ENCODE peak calls at places on chromosomes 3 and 15, in ten cellular contexts. C is IMR-90, Z is body of pancreas, G is GM12878, J is ovary, M is transverse colon, L is A549, Y is endothelial cell of umbilical vein, H is NB4, F is uterus. P is an unnamed sample.

GRCh38 chr3:117322866-117323265 is 613.3 kb downstream of the TUSC7 start:
- DNase-seq in C (peak), J (no peak), H (peak), L (no peak), Z (no peak), M (no peak), Y (peak), G (no peak), F (no peak), P (no peak)

GRCh38 chr15:45611305-45611704 is 23.5 kb upstream of the SQOR start:
- DNase-seq in Y (peak), L (no peak), C (no peak), M (no peak), J (no peak), F (no peak), Z (no peak), G (no peak), H (peak), P (peak)

GRCh38 chr3:136546718-136547117 is 205.5 kb downstream of the STAG1 start:
- DNase-seq in F (no peak), Z (no peak), C (peak), J (no peak), Y (peak), L (no peak), H (peak), M (no peak), G (no peak), P (peak)

GRCh38 chr15:68655686-68656437 is 77.1 kb downstream of the CORO2B start:
- DNase-seq in H (no peak), J (no peak), F (no peak), C (no peak), Y (no peak), L (no peak), Z (no peak), G (no peak), M (no peak), P (no peak)

GRCh38 chr3:153163349-153164008 is 1.5 kb downstream of the RAP2B start:
- DNase-seq in M (no peak), C (peak), F (peak), Y (peak), G (no peak), H (peak), J (peak), L (no peak), Z (no peak), P (peak)

GRCh38 chr3:193016437-193016887 is 98.8 kb upstream of the MB21D2 start:
- DNase-seq in Y (no peak), M (no peak), Z (peak), G (no peak), L (no peak), J (no peak), F (peak), C (no peak), H (no peak), P (no peak)

GRCh38 chr15:94667109-94667508 is 435.7 kb downstream of the MCTP2 start:
- DNase-seq in L (no peak), Z (no peak), Y (no peak), J (no peak), F (no peak), M (no peak), G (no peak), C (no peak), H (no peak), P (no peak)

GRCh38 chr3:36221975-36222374 is 158.3 kb upstream of the STAC start:
- DNase-seq in G (no peak), F (no peak), J (no peak), Y (no peak), Z (no peak), C (no peak), L (no peak), H (no peak), M (no peak), P (no peak)

GRCh38 chr15:96585634-96586386 is 255.3 kb downstream of the NR2F2 start:
- DNase-seq in H (peak), M (no peak), J (no peak), Y (peak), F (no peak), C (peak), G (no peak), L (no peak), Z (no peak), P (no peak)

GRCh38 chr3:56321892-56322291 is 146.4 kb downstream of the ERC2 start:
- DNase-seq in L (no peak), Y (no peak), Z (no peak), G (no peak), H (no peak), M (no peak), C (no peak), F (no peak), J (no peak), P (no peak)

GRCh38 chr3:187944391-187945179 is 199.3 kb upstream of the BCL6 start:
- DNase-seq in J (no peak), G (no peak), L (no peak), M (no peak), C (no peak), Z (no peak), Y (no peak), H (no peak), F (no peak), P (no peak)

GRCh38 chr3:130316164-130316563 is 29.3 kb upstream of the COL6A5 start:
- DNase-seq in M (peak), G (no peak), C (peak), F (peak), Z (no peak), Y (no peak), L (no peak), H (no peak), J (no peak), P (no peak)

GRCh38 chr3:154422694-154423093 is 7.3 kb downstream of the GPR149 start:
- DNase-seq in L (no peak), G (no peak), Y (no peak), F (no peak), C (no peak), J (no peak), H (no peak), Z (no peak), M (no peak), P (no peak)
- TF ChIP-seq POLR2A in L (no peak), G (no peak), Y (no peak), F (no peak), C (no peak), J (no peak), H (no peak), Z (no peak), M (no peak), P (no peak)

DNA sequence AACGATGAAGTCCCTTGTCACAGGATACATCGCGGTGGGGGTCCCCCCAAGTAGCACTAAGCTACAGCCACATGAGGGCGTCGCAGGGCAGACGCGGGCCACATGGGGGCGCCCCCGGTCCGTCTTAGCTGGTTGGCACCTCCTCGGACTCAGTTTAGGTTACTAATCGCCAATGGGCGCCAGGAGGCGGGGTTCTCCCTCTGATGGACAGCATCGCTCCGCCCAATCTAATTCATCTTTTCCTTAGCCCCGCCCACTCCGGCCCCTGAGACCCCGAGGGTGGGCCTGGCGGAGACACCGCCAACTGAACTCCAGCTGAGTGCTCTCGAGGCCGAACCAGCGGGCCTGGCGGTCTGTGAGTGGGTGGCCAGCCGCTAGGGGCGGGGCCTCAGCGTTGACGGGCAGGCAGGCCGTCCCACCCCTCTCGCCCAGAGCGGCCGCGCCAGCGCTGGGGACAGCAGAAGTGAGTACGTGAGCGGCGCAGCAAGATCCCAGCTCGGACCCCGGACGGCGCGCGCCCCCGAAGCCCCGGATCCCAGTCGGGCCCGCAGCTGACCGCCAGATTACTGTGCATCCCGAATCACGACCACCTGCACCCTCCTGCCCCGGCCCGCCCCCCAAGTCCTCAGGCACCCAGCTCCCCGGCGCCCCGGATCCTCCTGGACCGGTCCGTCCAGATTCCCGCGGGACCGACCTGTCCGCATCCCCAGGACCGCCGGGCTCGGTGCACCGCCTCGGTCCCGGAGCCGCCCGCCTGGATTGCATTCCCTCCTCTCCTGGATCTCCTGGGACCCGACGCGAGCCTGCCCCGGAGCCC is at the start of gene EPHB3:
- DNase-seq in H (peak), C (peak), Y (peak), M (peak), L (peak), J (peak), G (peak), F (peak), Z (peak), P (peak)
- TF ChIP-seq POLR2A in H (no peak), C (peak), Y (no peak), M (peak), L (peak), J (peak), G (no peak), F (peak), Z (peak), P (no peak)

DNA sequence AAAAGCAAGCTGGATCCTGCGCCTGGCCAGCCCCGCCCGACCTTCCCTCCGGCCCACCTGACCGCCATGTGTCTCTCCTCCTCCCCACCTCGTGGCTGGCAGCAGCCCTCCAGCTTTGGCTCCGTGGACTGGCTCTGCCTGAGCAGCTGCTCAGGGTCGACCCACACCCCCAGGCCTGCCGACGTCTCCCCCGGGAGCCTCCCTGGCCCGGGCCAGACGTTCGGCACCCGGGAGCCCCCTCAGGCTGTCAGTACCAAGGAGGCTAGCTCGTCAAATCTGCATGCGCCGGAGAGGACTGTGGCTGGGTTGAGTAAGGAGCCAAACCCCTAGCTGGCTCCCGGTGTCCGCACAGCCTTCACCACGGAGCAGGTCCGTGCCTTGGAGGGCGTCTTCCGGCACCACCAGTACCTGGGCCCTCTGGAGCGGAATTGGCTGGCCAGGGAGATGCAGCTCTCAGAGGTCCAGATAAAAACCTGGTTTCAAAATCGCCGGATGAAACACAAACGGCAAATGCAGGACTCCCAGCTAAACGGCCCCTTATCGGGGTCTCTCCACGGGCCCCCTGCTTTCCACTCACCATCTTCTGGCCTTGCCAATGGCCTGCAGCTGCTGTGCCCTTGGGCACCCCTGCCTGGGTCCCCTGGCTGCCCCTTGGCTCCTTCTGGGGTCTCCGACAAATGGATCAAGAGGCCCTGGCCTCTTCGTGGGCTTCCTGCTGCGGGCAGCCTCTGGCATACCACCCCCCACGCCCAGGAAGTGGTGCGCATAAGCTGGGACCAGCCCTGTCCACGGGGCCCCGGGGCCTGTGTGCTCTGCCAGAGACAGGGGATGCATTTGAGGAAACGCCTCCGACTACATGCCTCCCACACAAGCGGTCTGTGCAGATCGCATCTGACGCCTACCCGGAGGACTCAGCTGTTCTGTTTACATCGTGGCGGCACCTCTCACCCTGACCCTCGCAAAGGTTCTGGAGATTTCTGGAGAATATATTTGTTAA is 345.0 kb downstream of the ZNF385D start:
- DNase-seq in Y (no peak), F (no peak), H (no peak), Z (no peak), M (no peak), C (no peak), G (no peak), J (no peak), L (no peak), P (no peak)
- TF ChIP-seq POLR2A in Y (no peak), F (no peak), H (no peak), Z (no peak), M (no peak), C (no peak), G (no peak), J (no peak), L (no peak), P (no peak)

GRCh38 chr3:45593708-45594601 is 596 bp upstream of the LIMD1 start:
- DNase-seq in Y (peak), H (peak), M (peak), G (no peak), J (peak), F (peak), Z (peak), L (peak), C (peak), P (peak)
- TF ChIP-seq POLR2A in Y (peak), H (no peak), M (peak), G (peak), J (no peak), F (peak), Z (peak), L (peak), C (peak), P (peak)

GRCh38 chr15:78914027-78914764 is 30.6 kb downstream of the CTSH start:
- DNase-seq in L (peak), F (peak), Y (no peak), Z (peak), H (peak), M (no peak), C (no peak), J (peak), G (no peak), P (no peak)
- TF ChIP-seq POLR2A in L (no peak), F (no peak), Y (no peak), Z (no peak), H (no peak), M (no peak), C (no peak), J (no peak), G (no peak), P (no peak)

DNA sequence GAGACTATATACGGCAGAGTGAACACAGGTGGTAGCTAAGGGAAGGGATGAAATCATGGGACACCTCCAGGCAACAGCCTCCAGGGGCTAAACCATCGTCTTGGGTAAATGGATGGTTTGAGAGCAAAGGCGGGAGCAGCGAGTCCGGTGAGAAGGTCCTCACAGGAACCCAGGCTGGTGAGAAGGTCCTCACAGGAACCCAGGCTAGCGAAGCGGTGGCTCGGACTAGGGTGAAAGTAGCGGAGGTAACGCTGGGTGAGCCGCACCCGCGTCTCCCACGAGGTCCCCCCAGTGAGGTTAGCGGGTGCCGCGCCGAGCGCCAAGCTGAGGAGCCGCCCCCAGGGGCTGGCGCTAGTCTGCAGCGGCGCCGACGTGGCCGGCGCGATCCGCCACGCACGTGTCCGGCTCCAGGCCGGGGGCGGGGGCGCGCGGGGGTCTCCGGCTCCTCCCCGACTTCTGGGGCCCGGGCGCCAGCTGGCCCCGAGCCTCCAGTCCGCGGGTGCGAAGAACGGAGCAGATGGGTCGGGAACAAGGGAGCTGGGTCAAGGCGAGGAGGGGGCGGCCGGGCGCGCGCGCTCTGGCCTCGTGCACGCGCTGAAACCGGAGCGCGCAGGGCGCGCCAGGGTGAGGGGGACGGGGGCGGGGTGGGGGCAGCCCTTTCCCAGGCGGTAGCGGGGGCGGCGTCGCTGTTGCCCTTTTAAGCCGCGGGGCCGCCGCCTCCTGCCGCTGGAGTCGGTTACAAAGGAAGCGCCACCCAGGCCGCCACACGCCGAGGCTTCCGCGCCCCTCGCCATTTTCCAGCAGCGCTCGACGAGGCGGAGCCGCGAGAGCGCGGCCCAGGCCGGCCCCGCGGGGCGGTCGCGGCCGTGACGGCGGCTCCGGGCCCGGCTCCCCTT is at the start of gene UBE2Q2:
- DNase-seq in H (peak), G (no peak), C (peak), F (peak), Z (peak), M (peak), J (peak), Y (peak), L (peak), P (peak)
- TF ChIP-seq POLR2A in H (peak), G (peak), C (peak), F (peak), Z (no peak), M (no peak), J (peak), Y (no peak), L (peak), P (no peak)

P was measured in erythroblast.